ENCODE peak calls at places on chromosomes 3 and 15, in five cellular contexts. E, G, F, X and D are unnamed samples.

GRCh38 chr15:82643992-82644391 is 3.2 kb downstream of the CPEB1 start:
- DNase-seq in E (no peak), G (no peak), F (no peak), X (no peak), D (peak)

GRCh38 chr3:133575121-133575520 is 1.6 kb downstream of the CDV3 start:
- DNase-seq in X (no peak), E (no peak), F (no peak), G (no peak), D (no peak)

GRCh38 chr15:36802861-36803531 is 223.6 kb downstream of the CDIN1 start:
- DNase-seq in G (no peak), F (no peak), E (no peak), X (no peak), D (no peak)

GRCh38 chr3:707041-707440 is 385.8 kb upstream of the CNTN6 start:
- DNase-seq in G (no peak), X (no peak), F (no peak), E (no peak), D (no peak)

GRCh38 chr15:71303977-71304376 is 188.7 kb downstream of the THSD4 start:
- DNase-seq in F (no peak), E (no peak), G (no peak), X (no peak), D (no peak)

GRCh38 chr3:46664188-46664970 is 29.1 kb downstream of the ALS2CL start:
- DNase-seq in E (no peak), X (no peak), G (no peak), F (no peak), D (no peak)

GRCh38 chr3:169596126-169596525 is 67.4 kb downstream of the MECOM start:
- DNase-seq in E (no peak), F (no peak), G (no peak), X (no peak), D (no peak)

GRCh38 chr3:67381667-67382272 is 272.6 kb downstream of the SUCLG2 start:
- DNase-seq in E (no peak), G (peak), X (no peak), F (peak), D (no peak)

GRCh38 chr3:9552252-9552999 is 1.2 kb downstream of the LHFPL4 start:
- DNase-seq in E (no peak), G (peak), F (peak), X (peak), D (peak)

GRCh38 chr3:8987673-8988655 is 24.7 kb upstream of the RAD18 start:
- DNase-seq in G (peak), X (peak), F (peak), E (peak), D (peak)

GRCh38 chr3:188740030-188740429 is 431.7 kb upstream of the TPRG1 start:
- DNase-seq in X (no peak), G (no peak), E (no peak), F (no peak), D (no peak)

GRCh38 chr15:65791335-65792129 is 561 bp downstream of the DENND4A start:
- DNase-seq in X (no peak), G (no peak), F (peak), E (no peak), D (no peak)

GRCh38 chr15:82995938-82996337 is 9.9 kb downstream of the RAMAC start:
- DNase-seq in E (no peak), F (no peak), X (no peak), G (no peak), D (no peak)

GRCh38 chr15:32130823-32131222 is 100.5 kb downstream of the CHRNA7 start:
- DNase-seq in G (no peak), F (no peak), X (no peak), E (no peak), D (no peak)

GRCh38 chr15:47571241-47571640 is 146.1 kb upstream of the SEMA6D start:
- DNase-seq in G (no peak), F (peak), E (no peak), X (no peak), D (no peak)

GRCh38 chr3:99250272-99250671 is 348.8 kb upstream of the DCBLD2 start:
- DNase-seq in X (no peak), G (peak), E (no peak), F (peak), D (no peak)

GRCh38 chr15:46525984-46526725 is 891.3 kb downstream of the SQOR start:
- DNase-seq in G (no peak), E (no peak), X (no peak), F (no peak), D (no peak)

GRCh38 chr3:167876603-167877325 is 141.2 kb downstream of the SERPINI1 start:
- DNase-seq in X (no peak), G (peak), F (peak), E (no peak), D (peak)

GRCh38 chr3:101865751-101866509 is 16.6 kb downstream of the NFKBIZ start:
- DNase-seq in E (no peak), F (no peak), X (no peak), G (no peak), D (no peak)

GRCh38 chr3:17798000-17798399 is 55.6 kb upstream of the TBC1D5 start:
- DNase-seq in F (no peak), X (no peak), E (no peak), G (no peak), D (no peak)

GRCh38 chr3:188526057-188526456 is 372.1 kb downstream of the LPP start:
- DNase-seq in F (no peak), X (no peak), G (no peak), E (no peak), D (no peak)